ENCODE peak calls at places on chromosome 5, in nine cellular contexts. One of them, this sample, is unnamed. For H3K4me1, the result is how much of the 10 kb centered on the place peaks cover.

GRCh38 chr5:88883566-88884434 is 816 bp upstream of the MEF2C start:
- DNase-seq in colonic mucosa: peak
- DNase-seq in body of pancreas: peak
- DNase-seq in CD8-positive, alpha-beta T cell: no peak
- DNase-seq in lower lobe of right lung: peak
- DNase-seq in A673: peak
- DNase-seq in mammary epithelial cell: peak
- DNase-seq in uterus: peak
- DNase-seq in pancreas: peak
- DNase-seq in this sample: peak

GRCh38 chr5:548256-548655 is 24.0 kb upstream of the SLC9A3 start:
- DNase-seq in lower lobe of right lung: peak
- DNase-seq in uterus: no peak
- DNase-seq in mammary epithelial cell: no peak
- DNase-seq in A673: no peak
- DNase-seq in pancreas: peak
- DNase-seq in CD8-positive, alpha-beta T cell: no peak
- DNase-seq in colonic mucosa: no peak
- DNase-seq in body of pancreas: peak
- DNase-seq in this sample: peak

GRCh38 chr5:52893105-52893504 is 96.0 kb upstream of the ITGA2 start:
- DNase-seq in body of pancreas: no peak
- DNase-seq in lower lobe of right lung: no peak
- DNase-seq in uterus: no peak
- DNase-seq in A673: no peak
- DNase-seq in CD8-positive, alpha-beta T cell: no peak
- DNase-seq in colonic mucosa: no peak
- DNase-seq in mammary epithelial cell: peak
- DNase-seq in pancreas: no peak
- DNase-seq in this sample: no peak

GRCh38 chr5:98403131-98403530 is 370.3 kb upstream of the RGMB start:
- DNase-seq in lower lobe of right lung: no peak
- DNase-seq in colonic mucosa: no peak
- DNase-seq in mammary epithelial cell: no peak
- DNase-seq in uterus: no peak
- DNase-seq in pancreas: no peak
- DNase-seq in A673: no peak
- DNase-seq in CD8-positive, alpha-beta T cell: no peak
- DNase-seq in body of pancreas: no peak
- DNase-seq in this sample: no peak

GRCh38 chr5:128253224-128253623 is 169.7 kb downstream of the SLC12A2 start:
- DNase-seq in mammary epithelial cell: no peak
- DNase-seq in A673: no peak
- DNase-seq in CD8-positive, alpha-beta T cell: no peak
- DNase-seq in colonic mucosa: no peak
- DNase-seq in lower lobe of right lung: no peak
- DNase-seq in pancreas: no peak
- DNase-seq in uterus: no peak
- DNase-seq in body of pancreas: no peak
- DNase-seq in this sample: no peak

GRCh38 chr5:128475693-128476092 is 62.4 kb downstream of the FBN2 start:
- DNase-seq in mammary epithelial cell: no peak
- DNase-seq in CD8-positive, alpha-beta T cell: no peak
- DNase-seq in uterus: no peak
- DNase-seq in pancreas: no peak
- DNase-seq in colonic mucosa: no peak
- DNase-seq in A673: no peak
- DNase-seq in body of pancreas: no peak
- DNase-seq in lower lobe of right lung: no peak
- DNase-seq in this sample: no peak

GRCh38 chr5:115575167-115576070 is 26.9 kb downstream of the TICAM2 start:
- DNase-seq in A673: peak
- DNase-seq in colonic mucosa: no peak
- DNase-seq in body of pancreas: no peak
- DNase-seq in pancreas: no peak
- DNase-seq in lower lobe of right lung: no peak
- DNase-seq in mammary epithelial cell: peak
- DNase-seq in CD8-positive, alpha-beta T cell: no peak
- DNase-seq in uterus: no peak
- DNase-seq in this sample: no peak

GRCh38 chr5:89289604-89290003 is 406.6 kb upstream of the MEF2C start:
- DNase-seq in mammary epithelial cell: no peak
- DNase-seq in lower lobe of right lung: no peak
- DNase-seq in body of pancreas: no peak
- DNase-seq in CD8-positive, alpha-beta T cell: no peak
- DNase-seq in pancreas: no peak
- DNase-seq in uterus: no peak
- DNase-seq in A673: no peak
- DNase-seq in colonic mucosa: no peak
- DNase-seq in this sample: no peak

GRCh38 chr5:52896524-52897237 is 92.5 kb upstream of the ITGA2 start:
- DNase-seq in colonic mucosa: no peak
- DNase-seq in body of pancreas: no peak
- DNase-seq in uterus: no peak
- DNase-seq in mammary epithelial cell: no peak
- DNase-seq in pancreas: no peak
- DNase-seq in lower lobe of right lung: no peak
- DNase-seq in A673: peak
- DNase-seq in CD8-positive, alpha-beta T cell: no peak
- DNase-seq in this sample: no peak

GRCh38 chr5:149441194-149441753 is 62.2 kb upstream of the IL17B start:
- DNase-seq in mammary epithelial cell: no peak
- DNase-seq in colonic mucosa: no peak
- DNase-seq in CD8-positive, alpha-beta T cell: no peak
- DNase-seq in lower lobe of right lung: no peak
- DNase-seq in uterus: no peak
- DNase-seq in body of pancreas: no peak
- DNase-seq in pancreas: no peak
- DNase-seq in A673: no peak
- DNase-seq in this sample: no peak

GRCh38 chr5:10648806-10649517 is 85.1 kb downstream of the ANKRD33B start:
- DNase-seq in colonic mucosa: no peak
- DNase-seq in pancreas: no peak
- DNase-seq in body of pancreas: no peak
- DNase-seq in uterus: no peak
- DNase-seq in CD8-positive, alpha-beta T cell: no peak
- DNase-seq in A673: no peak
- DNase-seq in mammary epithelial cell: no peak
- DNase-seq in lower lobe of right lung: no peak
- DNase-seq in this sample: no peak

GRCh38 chr5:150587830-150588494 is 52.5 kb upstream of the SYNPO start:
- DNase-seq in lower lobe of right lung: no peak
- DNase-seq in pancreas: no peak
- DNase-seq in A673: no peak
- DNase-seq in uterus: peak
- DNase-seq in colonic mucosa: no peak
- DNase-seq in body of pancreas: no peak
- DNase-seq in CD8-positive, alpha-beta T cell: no peak
- DNase-seq in mammary epithelial cell: peak
- DNase-seq in this sample: peak

GRCh38 chr5:133433641-133434040 is 178.7 kb downstream of the FSTL4 start:
- DNase-seq in uterus: no peak
- DNase-seq in mammary epithelial cell: no peak
- DNase-seq in colonic mucosa: no peak
- DNase-seq in lower lobe of right lung: no peak
- DNase-seq in pancreas: no peak
- DNase-seq in A673: no peak
- DNase-seq in CD8-positive, alpha-beta T cell: no peak
- DNase-seq in body of pancreas: no peak
- DNase-seq in this sample: no peak

GRCh38 chr5:72661405-72661804 is 154.2 kb upstream of the ZNF366 start:
- DNase-seq in CD8-positive, alpha-beta T cell: no peak
- DNase-seq in lower lobe of right lung: no peak
- DNase-seq in pancreas: no peak
- DNase-seq in body of pancreas: no peak
- DNase-seq in uterus: no peak
- DNase-seq in mammary epithelial cell: no peak
- DNase-seq in colonic mucosa: no peak
- DNase-seq in A673: no peak
- DNase-seq in this sample: no peak

GRCh38 chr5:158910782-158911692 is 188.7 kb downstream of the EBF1 start:
- DNase-seq in CD8-positive, alpha-beta T cell: no peak
- DNase-seq in A673: no peak
- DNase-seq in pancreas: no peak
- DNase-seq in uterus: no peak
- DNase-seq in lower lobe of right lung: no peak
- DNase-seq in colonic mucosa: no peak
- DNase-seq in mammary epithelial cell: peak
- DNase-seq in body of pancreas: no peak
- DNase-seq in this sample: no peak

GRCh38 chr5:5135957-5136676 is 4.0 kb upstream of the ADAMTS16 start:
- DNase-seq in colonic mucosa: no peak
- DNase-seq in pancreas: no peak
- DNase-seq in lower lobe of right lung: no peak
- DNase-seq in CD8-positive, alpha-beta T cell: no peak
- DNase-seq in body of pancreas: no peak
- DNase-seq in uterus: no peak
- DNase-seq in mammary epithelial cell: no peak
- DNase-seq in A673: no peak
- DNase-seq in this sample: no peak

GRCh38 chr5:111224561-111224989 is 391 bp downstream of the CAMK4 start:
- DNase-seq in uterus: no peak
- DNase-seq in A673: no peak
- DNase-seq in pancreas: no peak
- DNase-seq in colonic mucosa: no peak
- DNase-seq in mammary epithelial cell: peak
- DNase-seq in lower lobe of right lung: no peak
- DNase-seq in CD8-positive, alpha-beta T cell: no peak
- DNase-seq in body of pancreas: no peak
- DNase-seq in this sample: no peak

GRCh38 chr5:98927242-98927987 is 1.4 kb downstream of the CHD1 start:
- DNase-seq in A673: peak
- DNase-seq in pancreas: peak
- DNase-seq in uterus: peak
- DNase-seq in CD8-positive, alpha-beta T cell: peak
- DNase-seq in body of pancreas: no peak
- DNase-seq in lower lobe of right lung: no peak
- DNase-seq in colonic mucosa: peak
- DNase-seq in mammary epithelial cell: peak
- DNase-seq in this sample: no peak

GRCh38 chr5:144276034-144276822 is 105.6 kb downstream of the KCTD16 start:
- DNase-seq in A673: no peak
- DNase-seq in pancreas: no peak
- DNase-seq in colonic mucosa: no peak
- DNase-seq in body of pancreas: no peak
- DNase-seq in CD8-positive, alpha-beta T cell: no peak
- DNase-seq in uterus: no peak
- DNase-seq in lower lobe of right lung: no peak
- DNase-seq in mammary epithelial cell: no peak
- DNase-seq in this sample: no peak

DNA sequence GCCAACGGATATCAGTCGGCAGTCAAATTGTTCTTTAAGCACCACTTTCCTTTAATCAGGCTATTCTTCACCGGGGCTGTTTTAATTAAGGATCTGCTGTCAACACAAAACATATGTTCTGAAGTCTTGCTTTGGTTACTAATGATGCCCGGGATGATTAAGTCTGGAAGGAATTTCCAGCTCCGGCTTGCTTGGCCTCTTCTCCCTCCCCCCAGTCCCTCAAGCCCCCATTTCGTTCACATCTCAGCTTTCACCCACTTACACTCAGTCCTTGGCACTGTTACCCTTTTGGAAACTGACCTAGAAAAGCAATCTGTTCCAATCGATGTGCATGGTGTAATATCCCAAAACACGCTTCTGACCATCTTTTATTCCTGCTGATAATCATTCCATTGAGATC is 74.8 kb downstream of the MSX2 start:
- DNase-seq in uterus: no peak
- DNase-seq in colonic mucosa: no peak
- DNase-seq in CD8-positive, alpha-beta T cell: no peak
- DNase-seq in pancreas: no peak
- DNase-seq in lower lobe of right lung: no peak
- DNase-seq in A673: peak
- DNase-seq in mammary epithelial cell: no peak
- DNase-seq in body of pancreas: no peak
- DNase-seq in this sample: no peak
- H3K27ac ChIP-seq in uterus: no peak
- H3K27ac ChIP-seq in colonic mucosa: no peak
- H3K27ac ChIP-seq in CD8-positive, alpha-beta T cell: no peak
- H3K27ac ChIP-seq in pancreas: no peak
- H3K27ac ChIP-seq in lower lobe of right lung: no peak
- H3K27ac ChIP-seq in A673: no peak
- H3K27ac ChIP-seq in mammary epithelial cell: no peak
- H3K27ac ChIP-seq in body of pancreas: no peak
- H3K27ac ChIP-seq in this sample: no peak

GRCh38 chr5:64599226-64599625 is 91.1 kb upstream of the SHISAL2B start:
- DNase-seq in A673: no peak
- DNase-seq in lower lobe of right lung: no peak
- DNase-seq in body of pancreas: no peak
- DNase-seq in uterus: no peak
- DNase-seq in mammary epithelial cell: no peak
- DNase-seq in colonic mucosa: no peak
- DNase-seq in pancreas: no peak
- DNase-seq in CD8-positive, alpha-beta T cell: no peak
- DNase-seq in this sample: no peak
- H3K4me1 ChIP-seq in A673: under half
- H3K4me1 ChIP-seq in lower lobe of right lung: under half
- H3K4me1 ChIP-seq in body of pancreas: under half
- H3K4me1 ChIP-seq in uterus: under half
- H3K4me1 ChIP-seq in mammary epithelial cell: under half
- H3K4me1 ChIP-seq in colonic mucosa: under half
- H3K4me1 ChIP-seq in pancreas: under half
- H3K4me1 ChIP-seq in CD8-positive, alpha-beta T cell: under half
- H3K4me1 ChIP-seq in this sample: under half

GRCh38 chr5:93517828-93518227 is 63.2 kb downstream of the NR2F1-AS1 start:
- DNase-seq in mammary epithelial cell: no peak
- DNase-seq in uterus: no peak
- DNase-seq in lower lobe of right lung: no peak
- DNase-seq in body of pancreas: no peak
- DNase-seq in colonic mucosa: no peak
- DNase-seq in CD8-positive, alpha-beta T cell: no peak
- DNase-seq in pancreas: no peak
- DNase-seq in A673: no peak
- DNase-seq in this sample: no peak

DNA sequence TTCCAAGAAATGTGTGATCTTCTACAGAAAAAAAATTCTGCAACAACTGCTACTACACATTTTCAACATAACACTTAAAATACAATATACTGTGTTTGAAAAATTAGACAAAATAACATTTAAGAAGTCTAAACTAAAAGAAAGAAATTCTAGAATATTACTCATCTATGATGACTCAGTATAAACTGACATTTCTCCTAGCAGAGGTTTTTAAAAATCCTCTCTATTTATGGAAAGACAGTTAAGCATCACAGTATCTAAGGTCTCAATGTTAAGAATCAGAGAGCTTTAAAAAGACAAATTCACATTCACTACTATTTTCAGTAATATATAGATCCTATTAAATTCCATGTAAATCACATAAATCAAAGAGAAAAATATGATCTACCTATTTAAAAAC is 61.3 kb downstream of the NR2F1-AS1 start:
- DNase-seq in mammary epithelial cell: no peak
- DNase-seq in lower lobe of right lung: no peak
- DNase-seq in A673: no peak
- DNase-seq in pancreas: no peak
- DNase-seq in body of pancreas: no peak
- DNase-seq in CD8-positive, alpha-beta T cell: no peak
- DNase-seq in uterus: no peak
- DNase-seq in colonic mucosa: no peak
- DNase-seq in this sample: no peak
- H3K27ac ChIP-seq in mammary epithelial cell: no peak
- H3K27ac ChIP-seq in lower lobe of right lung: no peak
- H3K27ac ChIP-seq in A673: no peak
- H3K27ac ChIP-seq in pancreas: no peak
- H3K27ac ChIP-seq in body of pancreas: no peak
- H3K27ac ChIP-seq in CD8-positive, alpha-beta T cell: no peak
- H3K27ac ChIP-seq in uterus: no peak
- H3K27ac ChIP-seq in colonic mucosa: no peak
- H3K27ac ChIP-seq in this sample: no peak

GRCh38 chr5:14161825-14162556 is 18.8 kb downstream of the TRIO start:
- DNase-seq in A673: peak
- DNase-seq in body of pancreas: no peak
- DNase-seq in colonic mucosa: no peak
- DNase-seq in pancreas: no peak
- DNase-seq in uterus: no peak
- DNase-seq in CD8-positive, alpha-beta T cell: no peak
- DNase-seq in mammary epithelial cell: no peak
- DNase-seq in lower lobe of right lung: no peak
- DNase-seq in this sample: no peak
- H3K4me1 ChIP-seq in A673: under half
- H3K4me1 ChIP-seq in body of pancreas: under half
- H3K4me1 ChIP-seq in colonic mucosa: under half
- H3K4me1 ChIP-seq in pancreas: under half
- H3K4me1 ChIP-seq in uterus: under half
- H3K4me1 ChIP-seq in CD8-positive, alpha-beta T cell: under half
- H3K4me1 ChIP-seq in mammary epithelial cell: under half
- H3K4me1 ChIP-seq in lower lobe of right lung: under half
- H3K4me1 ChIP-seq in this sample: under half

This sample was measured in left lung.